ENCODE peak calls at places on chromosomes 5 and 9, in ten cellular contexts. P is uterus, X is testis, Q is transverse colon, U is thyroid gland, I is Peyer's patch, C is lower leg skin, F is stomach, R is IMR-90, G is esophagus squamous epithelium. K is an unnamed sample.

GRCh38 chr5:61620660-61621650 is 288.9 kb downstream of the ZSWIM6 start:
- DNase-seq in I (no peak), Q (no peak), G (no peak), C (no peak), X (peak), U (no peak), F (peak), R (no peak), P (no peak), K (peak)

GRCh38 chr5:135996611-135997010 is 32.2 kb upstream of the TGFBI start:
- DNase-seq in X (no peak), I (no peak), U (no peak), G (no peak), F (no peak), Q (no peak), P (no peak), R (peak), C (no peak), K (no peak)

GRCh38 chr5:76701298-76701697 is 14.6 kb upstream of the F2R start:
- DNase-seq in R (peak), P (no peak), I (no peak), C (no peak), F (no peak), U (no peak), G (no peak), X (no peak), Q (no peak), K (no peak)

GRCh38 chr9:90966475-90967150 is 165.0 kb downstream of the SYK start:
- DNase-seq in U (peak), Q (no peak), G (no peak), C (no peak), X (no peak), I (no peak), F (no peak), R (peak), P (no peak), K (no peak)

GRCh38 chr5:115414406-115415142 is 118.1 kb upstream of the CCDC112 start:
- DNase-seq in G (no peak), R (peak), F (no peak), C (no peak), X (no peak), I (no peak), P (no peak), Q (peak), U (peak), K (peak)

GRCh38 chr5:133086366-133086875 is 34.6 kb downstream of the HSPA4 start:
- DNase-seq in F (no peak), C (no peak), G (no peak), X (no peak), I (no peak), P (no peak), R (no peak), U (no peak), Q (no peak), K (no peak)

GRCh38 chr5:173890195-173890951 is 2.2 kb downstream of the CPEB4 start:
- DNase-seq in C (no peak), P (peak), Q (no peak), X (peak), G (no peak), F (no peak), R (peak), I (no peak), U (peak), K (peak)

GRCh38 chr5:44862808-44863207 is 54.1 kb downstream of the MRPS30 start:
- DNase-seq in C (no peak), X (no peak), U (no peak), F (no peak), G (no peak), Q (no peak), R (peak), P (no peak), I (no peak), K (no peak)

GRCh38 chr9:9498147-9498546 is 1114.7 kb downstream of the PTPRD start:
- DNase-seq in X (no peak), I (no peak), R (no peak), C (no peak), P (no peak), U (no peak), G (no peak), F (no peak), Q (no peak), K (no peak)

GRCh38 chr9:107020040-107020530 is 157.1 kb downstream of the ZNF462 start:
- DNase-seq in Q (no peak), P (no peak), X (no peak), C (no peak), R (peak), G (no peak), I (no peak), U (peak), F (no peak), K (no peak)

GRCh38 chr9:113524460-113524859 is 60.9 kb downstream of the RGS3 start:
- DNase-seq in C (no peak), F (peak), R (no peak), Q (peak), I (no peak), P (no peak), U (no peak), X (no peak), G (no peak), K (no peak)

GRCh38 chr5:54696931-54697330 is 179.4 kb downstream of the SNX18 start:
- DNase-seq in I (no peak), Q (no peak), C (no peak), X (no peak), R (no peak), P (no peak), G (no peak), U (no peak), F (no peak), K (no peak)

GRCh38 chr5:150304481-150305081 is 1.9 kb upstream of the ARSI start:
- DNase-seq in R (no peak), X (no peak), Q (no peak), G (no peak), I (no peak), F (no peak), P (no peak), C (no peak), U (no peak), K (no peak)

GRCh38 chr9:6105738-6106137 is 90.3 kb upstream of the RANBP6 start:
- DNase-seq in P (no peak), I (no peak), F (no peak), R (no peak), C (no peak), G (no peak), U (no peak), Q (no peak), X (no peak), K (no peak)

GRCh38 chr9:6109571-6109970 is 94.1 kb upstream of the RANBP6 start:
- DNase-seq in P (no peak), C (no peak), F (no peak), R (peak), G (no peak), X (no peak), I (no peak), Q (no peak), U (no peak), K (no peak)

GRCh38 chr9:6109986-6110385 is 94.6 kb upstream of the RANBP6 start:
- DNase-seq in G (no peak), I (no peak), F (no peak), Q (no peak), U (no peak), R (peak), X (no peak), P (no peak), C (no peak), K (no peak)

DNA sequence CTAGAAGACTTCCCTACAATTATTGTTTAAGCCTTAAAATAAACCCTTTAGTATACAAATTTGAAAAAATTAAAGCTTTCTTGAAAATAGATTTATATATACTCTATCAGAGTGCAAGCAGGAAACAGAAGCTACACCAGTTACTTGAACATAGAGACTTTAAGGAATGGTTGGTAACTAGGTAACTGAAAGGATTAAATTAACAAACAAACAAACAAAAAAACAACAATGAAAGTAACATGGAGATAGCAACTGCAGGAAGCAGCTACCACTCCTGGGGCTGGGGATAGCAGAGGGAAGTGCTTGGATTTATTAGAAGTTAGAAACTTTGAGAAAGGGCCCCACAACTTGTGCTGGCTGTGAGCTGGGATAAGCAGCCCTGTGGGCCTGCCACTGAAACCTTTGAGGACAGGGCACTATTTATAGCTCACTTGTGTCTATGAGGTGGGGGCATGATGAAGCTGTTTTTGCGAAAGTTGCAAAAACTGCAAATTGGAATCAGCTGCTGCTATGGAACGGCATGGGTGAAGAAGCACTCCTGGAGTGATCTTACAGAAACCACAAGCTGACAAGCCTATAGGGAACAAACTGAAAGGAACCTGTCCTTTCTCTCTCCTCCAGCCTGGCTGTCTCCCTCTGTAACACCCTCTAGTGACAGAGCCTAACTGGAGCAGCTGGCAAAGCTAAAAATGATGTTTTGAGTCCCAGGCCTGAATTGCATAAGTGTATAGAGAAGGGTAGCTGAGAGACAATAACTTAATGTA is 91.3 kb upstream of the RANBP6 start:
- DNase-seq in U (peak), Q (no peak), G (no peak), R (peak), F (no peak), C (no peak), I (no peak), P (no peak), X (peak), K (no peak)
- TF ChIP-seq CTCF in U (no peak), Q (no peak), G (peak), R (no peak), F (peak), C (no peak), I (no peak), P (no peak), X (peak), K (peak)

GRCh38 chr9:105697871-105698270 is 3.5 kb downstream of the TMEM38B start:
- DNase-seq in R (peak), G (no peak), X (no peak), C (no peak), Q (no peak), F (no peak), U (no peak), I (no peak), P (no peak), K (no peak)

GRCh38 chr9:105694848-105695581 is 674 bp downstream of the TMEM38B start:
- DNase-seq in X (peak), G (peak), P (peak), C (peak), R (peak), I (peak), F (peak), Q (peak), U (peak), K (peak)

GRCh38 chr9:105696219-105696793 is 2.0 kb downstream of the TMEM38B start:
- DNase-seq in P (no peak), G (no peak), X (no peak), C (no peak), R (no peak), F (no peak), I (no peak), Q (no peak), U (no peak), K (no peak)

GRCh38 chr9:105693435-105694275 is 686 bp upstream of the TMEM38B start:
- DNase-seq in G (no peak), P (no peak), I (no peak), X (no peak), F (no peak), C (no peak), R (peak), U (no peak), Q (no peak), K (no peak)

GRCh38 chr9:105694320-105694847 is at the start of gene TMEM38B:
- DNase-seq in I (peak), P (peak), Q (peak), C (peak), F (peak), R (peak), X (peak), G (no peak), U (peak), K (peak)
- TF ChIP-seq POLR2A in I (peak), P (peak), Q (peak), C (no peak), F (no peak), R (no peak), X (no peak), G (peak), U (peak), K (peak)

GRCh38 chr5:161378701-161379100 is 167.8 kb downstream of the GABRB2 start:
- DNase-seq in G (no peak), X (no peak), R (no peak), Q (no peak), C (no peak), P (no peak), F (no peak), U (no peak), I (no peak), K (no peak)

GRCh38 chr5:161373345-161373707 is 173.2 kb downstream of the GABRB2 start:
- DNase-seq in X (no peak), Q (no peak), R (no peak), C (no peak), P (no peak), G (no peak), I (no peak), U (no peak), F (no peak), K (no peak)

GRCh38 chr5:161376034-161376433 is 170.5 kb downstream of the GABRB2 start:
- DNase-seq in R (no peak), X (no peak), Q (no peak), P (no peak), U (no peak), C (no peak), G (no peak), F (no peak), I (no peak), K (no peak)

GRCh38 chr5:161369032-161369431 is 177.5 kb downstream of the GABRB2 start:
- DNase-seq in F (no peak), G (no peak), Q (no peak), P (no peak), U (no peak), I (no peak), C (no peak), R (no peak), X (no peak), K (no peak)

GRCh38 chr5:161372682-161373344 is 173.7 kb downstream of the GABRB2 start:
- DNase-seq in I (no peak), C (no peak), U (no peak), X (no peak), Q (no peak), P (no peak), G (no peak), F (no peak), R (no peak), K (no peak)
- TF ChIP-seq CTCF in I (no peak), C (no peak), U (no peak), X (no peak), Q (no peak), P (no peak), G (no peak), F (no peak), R (no peak), K (no peak)

GRCh38 chr5:178153530-178154340 is at the start of gene NHP2:
- DNase-seq in R (peak), U (peak), P (peak), X (peak), F (peak), Q (peak), G (peak), C (peak), I (peak), K (peak)
- TF ChIP-seq POLR2A in R (peak), U (peak), P (peak), X (no peak), F (no peak), Q (peak), G (peak), C (no peak), I (peak), K (peak)

DNA sequence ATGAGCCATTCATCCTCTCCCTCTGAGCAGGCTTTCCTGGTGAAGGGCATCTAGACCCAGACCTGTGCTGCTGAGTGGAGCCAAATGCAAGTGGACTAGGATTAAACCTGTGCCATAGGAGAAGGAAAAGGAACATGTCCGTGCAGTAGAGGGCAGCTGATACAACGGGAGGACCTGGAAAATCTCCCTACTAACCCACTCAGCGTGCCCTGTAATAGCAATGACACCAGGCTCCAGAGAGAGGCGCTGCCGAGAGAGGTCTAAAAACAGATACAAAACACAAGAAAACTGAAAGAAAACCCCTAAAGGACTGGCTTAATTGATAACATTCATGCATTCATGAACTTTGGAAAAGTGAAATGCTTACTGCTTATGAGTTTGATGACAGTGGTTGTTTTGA is 60.8 kb downstream of the PFDN1 start:
- DNase-seq in F (no peak), Q (no peak), X (no peak), I (no peak), R (no peak), G (no peak), C (no peak), U (no peak), P (no peak), K (no peak)
- TF ChIP-seq CTCF in F (no peak), Q (no peak), X (no peak), I (no peak), R (peak), G (no peak), C (no peak), U (no peak), P (no peak), K (no peak)

DNA sequence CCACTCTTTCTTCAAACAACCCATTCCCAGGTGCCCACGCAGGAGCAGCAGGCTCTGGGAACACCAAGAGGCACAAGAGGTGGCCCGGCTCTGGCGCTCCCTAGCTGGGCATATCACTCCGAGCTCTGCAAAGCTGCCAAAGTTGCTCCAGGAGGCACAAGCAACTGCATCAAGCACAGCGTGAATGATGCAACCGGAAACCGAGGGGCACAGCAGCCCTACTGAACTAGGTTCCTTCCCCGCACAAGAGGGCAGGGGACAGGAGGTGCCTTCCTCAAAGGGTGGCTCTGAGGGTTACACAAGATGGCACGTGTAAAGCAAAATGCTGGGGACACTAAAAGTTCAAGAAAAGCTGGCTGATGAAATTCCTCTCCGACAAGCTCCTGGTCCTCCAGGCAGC is 23.0 kb downstream of the PSMB7 start:
- DNase-seq in Q (no peak), I (no peak), U (no peak), F (no peak), C (no peak), P (no peak), X (no peak), R (no peak), G (no peak), K (no peak)
- TF ChIP-seq POLR2A in Q (no peak), I (no peak), U (no peak), F (no peak), C (no peak), P (no peak), X (no peak), R (no peak), G (no peak), K (no peak)

DNA sequence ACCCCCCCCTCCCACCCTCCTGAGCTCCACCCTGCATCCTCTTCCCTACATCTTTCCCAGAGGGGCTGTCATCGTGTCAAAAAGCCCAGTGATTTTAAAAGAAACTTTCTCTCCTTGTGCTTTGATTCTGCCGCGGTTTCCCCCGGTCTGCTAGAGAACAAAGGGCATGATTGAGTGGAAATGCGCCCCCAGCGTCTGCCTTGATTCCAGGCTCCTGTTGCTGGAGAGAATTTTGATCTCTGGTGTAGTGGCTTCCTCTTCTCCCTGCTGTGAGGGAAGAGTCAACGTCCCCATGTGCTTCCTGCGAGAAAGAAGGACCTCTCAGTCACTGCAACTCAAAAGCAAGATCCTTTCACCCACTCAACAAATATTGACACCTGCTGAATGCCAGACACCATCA is 61.9 kb upstream of the RAPGEF1 start:
- DNase-seq in I (no peak), G (no peak), R (no peak), Q (no peak), C (no peak), F (no peak), X (no peak), U (no peak), P (no peak), K (no peak)
- TF ChIP-seq CTCF in I (no peak), G (no peak), R (no peak), Q (no peak), C (no peak), F (no peak), X (no peak), U (no peak), P (no peak), K (no peak)

DNA sequence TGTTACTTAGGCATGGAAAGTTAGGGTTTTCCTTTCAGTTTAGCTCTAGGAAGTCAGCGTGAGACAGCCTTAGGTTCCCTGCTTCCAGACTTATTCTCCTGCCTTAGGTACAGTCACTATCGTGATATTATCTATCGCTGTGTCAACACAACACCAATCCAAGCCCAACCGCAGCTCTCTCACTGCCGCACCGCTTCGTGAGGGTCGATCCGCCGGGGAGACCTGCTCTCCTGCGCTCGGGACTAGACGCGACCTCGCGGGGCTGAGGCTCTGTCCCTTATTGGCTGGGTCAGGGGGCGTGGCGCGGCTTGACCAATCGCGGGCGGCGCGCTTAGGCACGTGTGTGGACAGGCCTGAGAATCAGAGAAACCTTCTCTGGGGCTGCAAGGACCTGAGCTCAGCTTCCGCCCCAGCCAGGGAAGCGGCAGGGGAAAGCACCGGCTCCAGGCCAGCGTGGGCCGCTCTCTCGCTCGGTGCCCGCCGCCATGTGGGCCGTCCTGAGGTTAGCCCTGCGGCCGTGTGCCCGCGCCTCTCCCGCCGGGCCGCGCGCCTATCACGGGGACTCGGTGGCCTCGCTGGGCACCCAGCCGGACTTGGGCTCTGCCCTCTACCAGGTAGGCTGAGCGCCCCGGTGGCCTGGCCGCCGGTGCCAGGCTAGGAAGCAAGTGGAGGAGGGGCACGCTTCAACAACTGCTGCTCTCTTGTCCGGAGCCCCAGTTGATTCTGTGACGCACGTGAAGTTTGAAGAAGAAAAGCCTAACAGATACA is at the start of gene MCCC2:
- DNase-seq in C (peak), G (peak), U (peak), P (peak), Q (peak), X (peak), R (peak), F (peak), I (peak), K (peak)
- TF ChIP-seq POLR2A in C (no peak), G (peak), U (peak), P (peak), Q (peak), X (no peak), R (peak), F (peak), I (peak), K (peak)

GRCh38 chr5:137090151-137090550 is 409.0 kb downstream of the SPOCK1 start:
- DNase-seq in U (no peak), Q (no peak), G (no peak), F (no peak), R (no peak), C (no peak), X (no peak), P (peak), I (no peak), K (no peak)

GRCh38 chr5:137088175-137088574 is 411.0 kb downstream of the SPOCK1 start:
- DNase-seq in U (no peak), P (no peak), X (no peak), C (no peak), F (no peak), Q (no peak), I (no peak), G (no peak), R (no peak), K (no peak)

GRCh38 chr5:137084016-137084415 is 415.1 kb downstream of the SPOCK1 start:
- DNase-seq in F (no peak), U (no peak), X (no peak), Q (no peak), P (no peak), C (no peak), I (no peak), G (no peak), R (no peak), K (no peak)

GRCh38 chr5:137085206-137085605 is 413.9 kb downstream of the SPOCK1 start:
- DNase-seq in I (no peak), F (no peak), G (no peak), X (no peak), R (no peak), P (no peak), U (no peak), C (no peak), Q (no peak), K (no peak)

GRCh38 chr5:137086289-137086838 is 412.8 kb downstream of the SPOCK1 start:
- DNase-seq in Q (no peak), X (no peak), P (no peak), G (no peak), F (no peak), R (no peak), I (no peak), U (no peak), C (no peak), K (no peak)
- TF ChIP-seq CTCF in Q (no peak), X (no peak), P (no peak), G (no peak), F (no peak), R (no peak), I (no peak), U (no peak), C (no peak), K (no peak)

K was measured in body of pancreas.